ENCODE peak calls at places on chromosomes 6 and 20, in nine cellular contexts. R is transverse colon, A is adrenal gland, T is GM12878, S is esophagus squamous epithelium, V is sigmoid colon, Z is HCT116, C is heart left ventricle, L is vagina. F is an unnamed sample. For H3K36me3, the result is how much of the 10 kb centered on the place peaks cover.

GRCh38 chr6:158560787-158561246 is 926 bp downstream of the TMEM181 start:
- DNase-seq in R (peak), A (peak), T (no peak), S (no peak), V (no peak), Z (no peak), C (no peak), L (no peak), F (peak)

GRCh38 chr6:36666726-36667591 is 11.6 kb upstream of the CDKN1A start:
- DNase-seq in R (peak), A (peak), T (peak), S (no peak), V (peak), Z (peak), C (peak), L (no peak), F (peak)

GRCh38 chr20:5531318-5532081 is 214.7 kb upstream of the PROKR2 start:
- DNase-seq in R (no peak), A (no peak), T (no peak), S (no peak), V (no peak), Z (no peak), C (no peak), L (no peak), F (no peak)

GRCh38 chr20:44739952-44740351 is 5.7 kb upstream of the KCNK15 start:
- DNase-seq in R (no peak), A (no peak), T (no peak), S (no peak), V (no peak), Z (no peak), C (no peak), L (no peak), F (no peak)

GRCh38 chr6:90202156-90202555 is 94.5 kb downstream of the BACH2 start:
- DNase-seq in R (no peak), A (no peak), T (no peak), S (no peak), V (no peak), Z (no peak), C (no peak), L (no peak), F (no peak)

GRCh38 chr6:37127961-37128862 is 41.7 kb upstream of the PIM1 start:
- DNase-seq in R (peak), A (no peak), T (no peak), S (no peak), V (no peak), Z (no peak), C (peak), L (no peak), F (no peak)

GRCh38 chr6:29489286-29489685 is 1.5 kb upstream of the MAS1L start:
- DNase-seq in R (no peak), A (no peak), T (no peak), S (no peak), V (no peak), Z (no peak), C (no peak), L (no peak), F (no peak)

GRCh38 chr6:80566361-80566760 is 459.9 kb downstream of the BCKDHB start:
- DNase-seq in R (no peak), A (no peak), T (no peak), S (no peak), V (no peak), Z (no peak), C (no peak), L (no peak), F (no peak)

GRCh38 chr6:33815854-33816253 is 12.1 kb upstream of the MLN start:
- DNase-seq in R (no peak), A (no peak), T (no peak), S (no peak), V (no peak), Z (peak), C (no peak), L (no peak), F (peak)

GRCh38 chr20:496126-496696 is 33.9 kb upstream of the TBC1D20 start:
- DNase-seq in R (no peak), A (peak), T (no peak), S (no peak), V (no peak), Z (no peak), C (no peak), L (no peak), F (peak)
- H3K27ac ChIP-seq in R (peak), A (no peak), T (no peak), S (no peak), V (no peak), Z (no peak), C (peak), L (peak), F (peak)

DNA sequence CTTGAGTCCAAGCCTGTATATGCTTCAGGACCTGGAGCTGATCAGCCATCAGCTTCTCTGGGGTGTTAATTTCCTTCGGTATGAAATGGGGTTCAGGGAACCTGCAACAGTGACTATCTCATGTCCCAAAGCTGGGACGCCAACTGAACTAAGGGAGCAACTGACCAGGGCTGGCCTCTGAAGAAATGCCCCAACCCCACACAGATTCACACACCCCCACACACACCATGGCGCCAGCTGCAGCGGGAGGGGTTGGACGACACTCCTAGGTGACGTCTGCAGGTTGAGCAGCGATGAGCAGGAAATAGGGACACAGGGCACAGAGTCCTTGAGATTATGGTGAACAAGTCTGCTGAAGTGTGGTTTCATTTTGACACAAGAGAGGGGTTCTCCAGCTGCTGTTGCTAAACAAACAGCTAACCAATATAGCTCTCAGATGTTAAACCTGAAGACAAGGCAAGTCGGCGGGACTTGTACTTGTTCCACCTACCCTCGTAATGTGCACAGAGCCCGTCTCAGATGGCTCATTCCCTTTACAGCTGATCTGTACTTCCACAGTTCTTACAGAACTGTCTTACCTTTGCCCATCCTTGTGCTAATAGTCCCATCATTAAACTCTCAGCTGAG is 7.5 kb upstream of the ADTRP start:
- DNase-seq in R (peak), A (no peak), T (peak), S (no peak), V (no peak), Z (no peak), C (no peak), L (no peak), F (peak)
- TF ChIP-seq POLR2A in R (peak), A (no peak), T (peak), S (no peak), V (no peak), Z (no peak), C (no peak), L (no peak), F (no peak)

GRCh38 chr20:17626217-17627007 is 55.6 kb downstream of the RRBP1 start:
- DNase-seq in R (no peak), A (no peak), T (no peak), S (no peak), V (peak), Z (no peak), C (peak), L (no peak), F (peak)
- H3K36me3 ChIP-seq in R (half or more), A (half or more), T (under half), S (half or more), V (under half), Z (under half), C (under half), L (half or more), F (under half)

GRCh38 chr20:37516697-37517370 is 4.2 kb upstream of the NNAT start:
- DNase-seq in R (peak), A (no peak), T (no peak), S (no peak), V (no peak), Z (no peak), C (no peak), L (no peak), F (no peak)
- H3K27ac ChIP-seq in R (peak), A (no peak), T (no peak), S (no peak), V (peak), Z (no peak), C (no peak), L (no peak), F (no peak)

DNA sequence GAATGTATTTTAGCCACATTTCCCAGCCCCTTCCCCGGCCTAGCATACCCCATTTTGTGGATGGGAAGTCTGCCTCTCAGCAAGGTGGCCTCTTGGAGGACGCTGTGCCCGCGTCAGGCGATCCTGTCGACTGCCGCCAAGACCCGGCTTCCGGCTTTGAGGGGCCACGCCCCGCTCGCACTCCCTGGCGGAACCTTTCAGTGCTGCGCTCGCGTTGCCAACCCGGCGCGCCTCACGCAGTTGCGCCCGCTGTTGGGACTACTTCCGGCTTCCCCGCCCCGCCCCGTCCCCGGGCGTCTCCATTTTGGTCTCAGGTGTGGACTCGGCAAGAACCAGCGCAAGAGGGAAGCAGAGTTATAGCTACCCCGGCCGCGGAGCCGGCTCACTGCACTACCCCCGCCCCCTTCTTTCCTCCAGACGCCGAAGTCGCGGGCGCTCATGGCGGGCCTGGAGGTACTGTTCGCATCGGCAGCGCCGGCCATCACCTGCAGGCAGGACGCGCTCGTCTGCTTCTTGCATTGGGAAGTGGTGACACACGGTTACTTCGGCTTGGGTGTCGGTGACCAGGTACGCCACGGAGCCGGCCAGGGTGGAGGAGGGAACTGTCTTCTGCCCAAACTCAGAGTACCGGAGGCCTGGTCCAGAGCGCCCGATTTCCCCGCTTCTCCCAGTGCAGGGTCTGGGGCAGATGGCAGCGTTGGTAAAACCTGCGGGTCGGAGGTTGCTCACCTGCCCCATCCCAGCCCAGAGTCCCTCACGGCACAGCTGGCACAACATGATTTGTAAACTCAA is at the start of gene PSMF1:
- DNase-seq in R (peak), A (peak), T (peak), S (peak), V (peak), Z (peak), C (peak), L (no peak), F (peak)
- TF ChIP-seq POLR2A in R (peak), A (peak), T (peak), S (peak), V (peak), Z (peak), C (peak), L (no peak), F (peak)

DNA sequence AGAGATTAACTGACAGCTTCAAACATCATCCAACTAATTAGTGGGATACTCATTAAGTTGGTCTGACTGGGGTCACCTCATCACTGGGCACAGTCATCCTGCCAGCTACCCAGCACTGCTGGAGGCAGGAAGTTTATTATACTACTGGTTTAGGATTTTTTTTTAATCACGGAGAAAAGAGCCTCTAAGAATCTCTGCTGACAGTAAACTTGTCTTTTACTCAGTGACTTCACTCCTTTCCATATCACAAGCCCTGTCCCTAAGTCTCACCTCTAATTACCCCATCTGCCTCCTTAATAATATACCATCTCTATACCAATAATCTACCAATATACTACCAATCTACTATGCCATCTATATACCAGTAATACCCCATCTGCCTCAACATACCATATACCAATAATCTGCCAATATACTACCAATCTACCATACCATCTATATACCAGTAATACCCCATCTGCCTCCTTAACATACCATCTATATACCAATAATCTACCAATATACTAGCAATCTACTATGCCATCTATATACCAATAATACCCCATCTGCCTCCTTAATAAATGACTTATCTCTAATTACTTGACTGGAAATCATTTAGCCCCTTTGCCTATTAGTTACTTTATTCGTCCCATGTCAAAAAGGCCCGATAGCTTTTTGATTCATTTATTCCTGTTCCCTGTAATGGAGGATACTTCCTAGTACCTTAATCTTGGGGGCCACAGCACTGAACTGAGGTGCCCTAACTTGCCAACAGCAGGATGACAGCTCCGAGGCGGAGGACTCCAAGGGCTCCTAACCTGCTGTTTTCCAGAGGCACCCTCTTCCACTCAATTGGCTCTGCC is 5.0 kb downstream of the ATP5F1E start:
- DNase-seq in R (no peak), A (no peak), T (no peak), S (no peak), V (no peak), Z (no peak), C (no peak), L (no peak), F (no peak)
- H3K36me3 ChIP-seq in R (under half), A (under half), T (under half), S (under half), V (under half), Z (half or more), C (under half), L (half or more), F (under half)

DNA sequence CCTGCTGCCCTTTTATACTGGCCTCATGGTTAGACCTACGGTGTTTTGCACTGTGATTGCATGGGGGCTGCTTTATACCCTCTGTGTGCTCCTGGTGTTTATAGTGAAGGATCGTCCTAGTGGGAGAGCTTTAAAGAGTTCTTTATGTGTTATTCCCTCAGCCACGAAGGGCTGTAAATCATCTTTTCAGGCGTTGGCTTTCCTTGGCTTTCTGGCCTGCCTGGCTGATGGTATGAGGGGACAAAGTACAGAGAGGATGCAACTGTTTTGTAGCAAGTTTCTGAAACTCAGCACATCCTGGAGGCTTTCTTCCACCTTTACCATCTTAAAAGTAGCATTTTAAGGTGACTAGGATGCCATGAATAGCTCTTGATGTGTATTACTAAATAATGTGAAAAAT is 464.2 kb downstream of the EPM2A start:
- DNase-seq in R (peak), A (no peak), T (no peak), S (no peak), V (no peak), Z (no peak), C (no peak), L (no peak), F (no peak)
- H3K27ac ChIP-seq in R (no peak), A (no peak), T (no peak), S (no peak), V (no peak), Z (no peak), C (no peak), L (no peak), F (no peak)

F was measured in body of pancreas.